ENCODE peak calls at places on chromosomes 11 and 22, in nine cellular contexts. E is HCT116, K is neural progenitor cell, X is fibroblast of lung, W is hepatocyte, Y is H1, G is PC-3, H is IMR-90, O is DND-41. F is an unnamed sample.

GRCh38 chr11:78291754-78292108 is 103.0 kb downstream of the USP35 start:
- DNase-seq in E (no peak), K (no peak), X (no peak), W (no peak), Y (no peak), G (no peak), H (no peak), O (peak), F (no peak)

GRCh38 chr22:41834005-41834975 is 1.4 kb downstream of the SREBF2 start:
- DNase-seq in E (no peak), K (no peak), X (no peak), W (no peak), Y (no peak), G (no peak), H (no peak), O (no peak), F (peak)

GRCh38 chr11:8605956-8606355 is 11.9 kb upstream of the STK33 start:
- DNase-seq in E (no peak), K (no peak), X (no peak), W (no peak), Y (no peak), G (no peak), H (peak), O (no peak), F (no peak)

GRCh38 chr11:79066456-79067354 is 374.1 kb downstream of the TENM4 start:
- DNase-seq in E (no peak), K (peak), X (no peak), W (no peak), Y (no peak), G (no peak), H (no peak), O (no peak), F (peak)

GRCh38 chr11:18618341-18619025 is 15.7 kb downstream of the SPTY2D1 start:
- DNase-seq in E (no peak), K (no peak), X (peak), W (no peak), Y (no peak), G (no peak), H (peak), O (no peak), F (peak)

GRCh38 chr11:86644291-86644690 is 28.1 kb downstream of the ME3 start:
- DNase-seq in E (no peak), K (no peak), X (peak), W (no peak), Y (no peak), G (peak), H (peak), O (no peak), F (peak)

GRCh38 chr11:130609121-130610035 is 160.9 kb downstream of the ADAMTS15 start:
- DNase-seq in E (no peak), K (no peak), X (peak), W (peak), Y (no peak), G (no peak), H (no peak), O (no peak), F (no peak)

GRCh38 chr11:69353696-69354544 is 60.0 kb downstream of the MYEOV start:
- DNase-seq in E (no peak), K (no peak), X (no peak), W (no peak), Y (peak), G (no peak), H (no peak), O (no peak), F (no peak)

GRCh38 chr22:47089796-47090460 is 327.5 kb downstream of the TBC1D22A start:
- DNase-seq in E (no peak), K (no peak), X (no peak), W (peak), Y (peak), G (no peak), H (no peak), O (no peak), F (no peak)

GRCh38 chr11:30046211-30046945 is 29.5 kb upstream of the KCNA4 start:
- DNase-seq in E (no peak), K (peak), X (no peak), W (no peak), Y (peak), G (no peak), H (no peak), O (no peak), F (no peak)

GRCh38 chr11:111846063-111846462 is 25.3 kb downstream of the ALG9 start:
- DNase-seq in E (no peak), K (no peak), X (peak), W (no peak), Y (no peak), G (peak), H (peak), O (no peak), F (no peak)

GRCh38 chr11:27462543-27462942 is 10.0 kb downstream of the LGR4 start:
- DNase-seq in E (no peak), K (no peak), X (no peak), W (no peak), Y (no peak), G (peak), H (no peak), O (no peak), F (peak)

GRCh38 chr22:37211075-37211852 is 1.0 kb downstream of the SSTR3 start:
- DNase-seq in E (no peak), K (no peak), X (no peak), W (no peak), Y (no peak), G (no peak), H (no peak), O (no peak), F (no peak)

GRCh38 chr22:44569516-44569915 is 71.5 kb upstream of the RTL6 start:
- DNase-seq in E (no peak), K (no peak), X (no peak), W (no peak), Y (no peak), G (no peak), H (no peak), O (no peak), F (no peak)

GRCh38 chr11:130781906-130782305 is 134.4 kb downstream of the SNX19 start:
- DNase-seq in E (no peak), K (no peak), X (peak), W (no peak), Y (peak), G (peak), H (peak), O (no peak), F (peak)

GRCh38 chr11:118200901-118201680 is 23.7 kb downstream of the JAML start:
- DNase-seq in E (no peak), K (no peak), X (no peak), W (no peak), Y (no peak), G (no peak), H (no peak), O (no peak), F (no peak)

GRCh38 chr11:81112718-81113117 is 1620.9 kb downstream of the FAM181B start:
- DNase-seq in E (no peak), K (no peak), X (no peak), W (no peak), Y (no peak), G (no peak), H (no peak), O (no peak), F (no peak)

GRCh38 chr11:47913569-47914244 is 65.6 kb upstream of the NUP160 start:
- DNase-seq in E (no peak), K (no peak), X (no peak), W (no peak), Y (no peak), G (no peak), H (no peak), O (no peak), F (no peak)

GRCh38 chr11:67581469-67581868 is 2.1 kb upstream of the GSTP1 start:
- DNase-seq in E (no peak), K (peak), X (no peak), W (peak), Y (peak), G (no peak), H (no peak), O (no peak), F (no peak)

GRCh38 chr11:108538022-108538424 is 39.8 kb upstream of the POGLUT3 start:
- DNase-seq in E (no peak), K (no peak), X (no peak), W (no peak), Y (no peak), G (no peak), H (no peak), O (no peak), F (no peak)

GRCh38 chr11:13942908-13943505 is 19.5 kb upstream of the SPON1 start:
- DNase-seq in E (peak), K (no peak), X (peak), W (no peak), Y (no peak), G (peak), H (peak), O (no peak), F (peak)

GRCh38 chr11:122879785-122880184 is 2.8 kb upstream of the JHY start:
- DNase-seq in E (no peak), K (peak), X (no peak), W (no peak), Y (peak), G (no peak), H (no peak), O (no peak), F (no peak)

GRCh38 chr11:12528487-12528886 is 145.7 kb upstream of the TEAD1 start:
- DNase-seq in E (no peak), K (no peak), X (no peak), W (no peak), Y (no peak), G (no peak), H (no peak), O (no peak), F (no peak)

GRCh38 chr11:65261591-65262380 is at the start of gene POLA2:
- DNase-seq in E (peak), K (peak), X (peak), W (peak), Y (peak), G (peak), H (peak), O (peak), F (peak)

GRCh38 chr11:131938321-131938751 is 567.9 kb downstream of the NTM start:
- DNase-seq in E (no peak), K (no peak), X (no peak), W (no peak), Y (no peak), G (peak), H (no peak), O (no peak), F (no peak)

GRCh38 chr11:117879516-117880480 is 3.3 kb upstream of the FXYD6 start:
- DNase-seq in E (no peak), K (no peak), X (no peak), W (no peak), Y (no peak), G (no peak), H (no peak), O (no peak), F (no peak)

GRCh38 chr11:134447696-134448095 is 35.7 kb upstream of the B3GAT1 start:
- DNase-seq in E (no peak), K (no peak), X (no peak), W (no peak), Y (no peak), G (no peak), H (no peak), O (no peak), F (no peak)

DNA sequence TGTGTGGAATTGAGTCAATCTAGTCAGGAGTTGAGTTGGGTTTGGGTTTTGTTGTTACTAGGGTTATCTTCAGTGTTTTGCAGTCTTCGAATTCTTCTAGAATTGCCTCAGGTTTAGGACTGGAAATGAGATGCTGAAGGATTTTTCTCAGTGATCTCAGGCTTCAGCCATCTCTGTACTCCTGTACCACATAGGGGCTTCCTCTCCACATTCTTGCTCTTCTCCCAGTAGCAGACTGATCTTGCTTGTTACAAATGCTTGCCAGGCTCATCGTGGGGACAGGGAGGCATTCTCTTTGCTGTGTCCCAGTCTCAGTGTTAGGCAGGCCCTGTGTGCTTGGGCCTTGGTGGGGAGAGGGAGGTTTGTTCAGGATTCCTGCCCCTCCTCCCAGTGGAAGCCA is 96.1 kb downstream of the LRRC32 start:
- DNase-seq in E (no peak), K (no peak), X (no peak), W (no peak), Y (no peak), G (no peak), H (peak), O (no peak), F (no peak)
- H2AFZ ChIP-seq in E (no peak), K (no peak), X (no peak), W (no peak), Y (no peak), G (no peak), H (peak), O (no peak), F (no peak)

GRCh38 chr11:2267871-2268825 is 2.2 kb downstream of the ASCL2 start:
- DNase-seq in E (no peak), K (no peak), X (no peak), W (no peak), Y (no peak), G (no peak), H (no peak), O (no peak), F (no peak)

GRCh38 chr11:2268911-2269600 is 1.3 kb downstream of the ASCL2 start:
- DNase-seq in E (no peak), K (peak), X (peak), W (peak), Y (peak), G (peak), H (no peak), O (peak), F (no peak)

GRCh38 chr11:2270322-2271076 is at the start of gene ASCL2:
- DNase-seq in E (no peak), K (peak), X (no peak), W (peak), Y (no peak), G (no peak), H (no peak), O (no peak), F (no peak)

GRCh38 chr11:2271077-2271326 is 614 bp upstream of the ASCL2 start:
- DNase-seq in E (no peak), K (peak), X (no peak), W (peak), Y (peak), G (no peak), H (no peak), O (no peak), F (no peak)

DNA sequence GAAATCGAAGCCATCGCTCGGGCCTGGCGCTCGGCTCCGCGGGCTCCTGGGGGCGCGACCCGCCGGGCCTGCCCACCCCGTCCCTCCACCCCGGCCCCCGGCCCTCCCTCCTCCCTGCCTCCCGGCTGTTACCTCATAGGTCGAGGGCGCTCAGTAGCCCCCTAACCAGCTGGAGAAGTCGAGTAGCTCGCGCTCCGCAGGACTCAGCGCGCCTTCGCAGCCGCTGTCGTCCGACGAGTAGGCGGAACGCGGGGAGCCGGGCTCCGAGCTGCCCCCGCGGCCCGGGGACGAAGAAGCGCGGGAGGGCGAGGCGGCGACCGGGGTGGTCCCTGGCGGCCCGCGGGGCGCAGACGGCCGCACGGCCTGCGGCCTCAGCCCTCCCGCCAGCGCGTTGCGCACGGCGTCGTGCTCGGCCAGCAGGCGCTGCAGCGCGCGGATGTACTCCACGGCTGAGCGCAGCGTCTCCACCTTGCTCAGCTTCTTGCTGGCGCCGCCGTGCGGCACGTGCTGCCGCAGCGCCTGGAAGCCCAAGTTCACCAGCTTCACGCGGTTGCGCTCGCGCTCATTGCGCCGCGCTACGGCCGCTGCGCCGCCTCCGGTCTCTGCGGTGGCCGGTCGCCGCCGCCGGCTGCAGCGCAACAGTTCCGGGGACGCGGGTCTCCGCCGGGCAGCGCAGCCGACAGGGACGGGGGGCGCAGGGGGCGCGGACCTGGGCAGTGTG is 627 bp downstream of the ASCL2 start:
- DNase-seq in E (no peak), K (peak), X (peak), W (peak), Y (peak), G (peak), H (peak), O (no peak), F (peak)
- H2AFZ ChIP-seq in E (no peak), K (peak), X (no peak), W (peak), Y (no peak), G (peak), H (peak), O (peak), F (no peak)

DNA sequence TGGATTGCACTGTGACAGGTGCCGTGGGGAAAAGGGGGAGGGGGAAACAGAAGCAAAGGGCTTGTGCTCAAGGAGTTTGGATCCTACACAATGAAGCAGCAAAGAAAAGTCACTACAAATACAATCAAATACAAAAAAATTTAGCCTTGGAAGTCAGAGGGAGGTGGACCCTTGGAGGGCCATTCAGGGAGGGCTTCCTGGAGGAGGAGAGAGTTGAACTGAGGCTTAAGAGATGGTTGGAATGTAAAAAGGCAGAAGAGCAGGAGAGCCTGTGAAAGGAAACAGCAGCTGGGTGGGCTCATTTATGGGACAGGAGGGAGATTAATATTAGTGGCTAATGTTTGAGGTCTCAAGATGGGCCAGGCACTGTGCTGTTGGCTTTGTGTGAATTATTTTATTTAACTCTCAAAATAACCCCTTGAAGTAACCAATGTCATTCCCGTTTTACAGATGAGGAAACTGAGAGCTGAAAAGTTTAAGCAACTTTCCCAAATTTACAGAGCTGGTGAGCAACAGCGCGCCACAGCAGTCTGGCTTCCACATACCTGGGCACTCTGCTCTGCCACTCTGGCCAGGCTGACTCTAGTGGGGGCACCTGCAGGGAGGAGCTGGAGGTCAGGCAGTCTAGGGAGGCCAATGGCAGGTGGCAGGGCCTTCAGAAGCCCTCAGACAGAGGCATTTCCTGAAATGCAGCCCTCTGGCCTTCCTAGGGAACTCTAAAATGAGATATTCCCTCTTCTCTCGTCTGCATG is 2.7 kb upstream of the CHST1 start:
- DNase-seq in E (no peak), K (no peak), X (no peak), W (no peak), Y (no peak), G (no peak), H (no peak), O (no peak), F (no peak)
- H2AFZ ChIP-seq in E (no peak), K (no peak), X (no peak), W (no peak), Y (no peak), G (no peak), H (peak), O (no peak), F (no peak)

GRCh38 chr11:113694390-113694789 is 11.7 kb downstream of the TMPRSS5 start:
- DNase-seq in E (no peak), K (no peak), X (no peak), W (no peak), Y (no peak), G (no peak), H (no peak), O (no peak), F (no peak)

GRCh38 chr11:113695207-113695606 is 10.9 kb downstream of the TMPRSS5 start:
- DNase-seq in E (no peak), K (no peak), X (no peak), W (no peak), Y (no peak), G (no peak), H (no peak), O (no peak), F (no peak)

GRCh38 chr11:113693030-113693429 is 13.1 kb downstream of the TMPRSS5 start:
- DNase-seq in E (no peak), K (no peak), X (no peak), W (no peak), Y (no peak), G (no peak), H (no peak), O (no peak), F (no peak)

GRCh38 chr11:113689711-113690618 is 16.1 kb downstream of the TMPRSS5 start:
- DNase-seq in E (peak), K (no peak), X (no peak), W (no peak), Y (no peak), G (no peak), H (no peak), O (no peak), F (no peak)

DNA sequence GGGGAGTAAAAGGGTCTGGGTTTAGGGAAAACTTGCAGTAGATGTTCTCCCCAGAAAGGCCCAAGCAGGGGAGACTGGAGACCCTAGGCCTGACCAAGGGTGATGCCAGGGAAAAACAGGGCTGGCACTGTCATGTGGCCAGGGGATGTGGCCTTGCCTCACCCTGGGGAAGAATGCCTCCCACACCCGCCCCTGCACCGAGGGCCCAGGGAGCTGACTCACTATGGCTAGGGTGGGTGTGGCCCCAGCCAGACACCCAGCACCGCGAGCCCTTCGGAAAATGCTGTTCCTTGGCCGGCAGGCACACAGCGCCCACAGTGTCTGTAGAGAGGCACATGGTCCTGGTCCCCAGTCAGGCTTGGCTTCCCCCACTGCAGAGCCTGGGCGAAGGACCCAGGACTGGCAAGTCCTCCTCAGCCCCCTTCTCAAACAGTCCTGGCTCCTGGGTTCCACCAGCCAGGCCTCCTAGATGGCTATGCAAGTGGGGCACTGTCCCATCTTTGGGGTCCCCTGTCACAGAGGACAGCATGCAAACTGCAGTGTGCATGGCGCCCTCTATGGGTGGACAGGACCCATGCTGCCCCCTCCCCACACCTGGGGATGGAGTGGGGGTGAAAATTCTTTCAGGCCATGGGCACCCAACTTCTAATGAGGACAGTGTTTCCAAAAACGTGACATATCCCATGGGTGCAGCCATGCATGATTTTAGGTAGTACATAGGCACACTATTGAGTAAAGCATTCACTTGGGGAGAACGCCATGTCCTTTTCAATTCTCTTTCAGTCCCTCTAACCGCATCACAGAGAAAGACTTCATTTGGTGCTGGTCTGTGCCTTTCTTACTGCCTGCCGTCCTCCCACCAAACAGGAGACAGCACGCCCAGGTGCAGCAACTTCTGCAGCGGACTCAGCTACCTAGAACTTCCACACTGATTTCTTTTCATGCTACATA is 15.2 kb downstream of the TMPRSS5 start:
- DNase-seq in E (peak), K (peak), X (peak), W (peak), Y (peak), G (peak), H (peak), O (peak), F (no peak)
- H2AFZ ChIP-seq in E (peak), K (no peak), X (no peak), W (no peak), Y (no peak), G (peak), H (peak), O (no peak), F (no peak)